ENCODE peak calls at places on chromosomes 5 and 9, in ten cellular contexts. C is HTR-8/SVneo; A is naive thymus-derived CD4-positive, alpha-beta T cell; Z is astrocyte; T is uterus; F is ELR; V is right lobe of liver; Y is Kasumi-1; R is AG04450; N is MCF 10A. I is an unnamed sample.

GRCh38 chr5:138920181-138920580 is 45.0 kb upstream of the LRRTM2 start:
- DNase-seq in A (no peak), T (no peak), C (no peak), N (no peak), F (no peak), V (no peak), R (no peak), Y (no peak), Z (no peak), I (no peak)

GRCh38 chr5:132777209-132778069 is at the start of gene SEPTIN8:
- DNase-seq in Z (no peak), T (peak), V (peak), F (peak), R (no peak), N (peak), Y (no peak), C (no peak), A (peak), I (peak)

GRCh38 chr5:170252710-170253350 is 20.0 kb downstream of the C5orf58 start:
- DNase-seq in R (no peak), T (no peak), Y (no peak), Z (no peak), A (no peak), N (no peak), V (no peak), F (no peak), C (no peak), I (no peak)

GRCh38 chr5:149439899-149440655 is 61.0 kb upstream of the IL17B start:
- DNase-seq in C (no peak), F (peak), Z (peak), T (no peak), A (no peak), V (no peak), R (no peak), Y (no peak), N (peak), I (no peak)

GRCh38 chr9:127262621-127263020 is 2.0 kb upstream of the GARNL3 start:
- DNase-seq in T (no peak), V (no peak), N (no peak), Z (no peak), F (no peak), R (no peak), A (no peak), C (no peak), Y (no peak), I (no peak)

GRCh38 chr5:59424515-59424914 is 469.0 kb downstream of the PDE4D start:
- DNase-seq in Y (no peak), R (no peak), V (no peak), A (no peak), F (no peak), N (no peak), Z (no peak), T (no peak), C (no peak), I (no peak)

GRCh38 chr9:124238546-124239140 is 19.1 kb upstream of the NEK6 start:
- DNase-seq in V (no peak), C (no peak), R (no peak), Z (no peak), A (no peak), F (no peak), T (no peak), N (no peak), Y (no peak), I (no peak)

GRCh38 chr5:111144352-111144930 is 52.3 kb downstream of the WDR36 start:
- DNase-seq in C (no peak), F (peak), Y (no peak), A (no peak), V (no peak), N (peak), R (no peak), T (no peak), Z (no peak), I (no peak)

GRCh38 chr5:1840741-1841521 is 39.7 kb downstream of the NDUFS6 start:
- DNase-seq in R (no peak), F (no peak), Z (no peak), A (no peak), T (no peak), C (no peak), N (no peak), Y (no peak), V (peak), I (no peak)

GRCh38 chr5:54484219-54484894 is 28.9 kb downstream of the HSPB3 start:
- DNase-seq in F (no peak), V (no peak), Y (no peak), R (no peak), A (no peak), C (no peak), Z (no peak), T (no peak), N (no peak), I (no peak)

GRCh38 chr9:86854898-86855523 is 92.3 kb downstream of the GAS1 start:
- DNase-seq in R (peak), N (peak), F (peak), C (peak), Z (peak), V (peak), T (peak), Y (no peak), A (no peak), I (no peak)

GRCh38 chr9:69433426-69433825 is 108.4 kb downstream of the ENTREP1 start:
- DNase-seq in Y (no peak), R (no peak), T (no peak), F (peak), A (no peak), C (no peak), N (no peak), V (no peak), Z (peak), I (no peak)

GRCh38 chr9:125894566-125894965 is 147.4 kb downstream of the PBX3 start:
- DNase-seq in Z (no peak), N (no peak), F (no peak), T (no peak), R (no peak), C (no peak), Y (no peak), A (no peak), V (no peak), I (no peak)

GRCh38 chr9:131422241-131422792 is 28.4 kb downstream of the PRRC2B start:
- DNase-seq in R (no peak), N (peak), Z (no peak), C (no peak), Y (no peak), V (peak), A (no peak), F (peak), T (peak), I (peak)

GRCh38 chr5:118561971-118562370 is 426.4 kb downstream of the DTWD2 start:
- DNase-seq in N (no peak), V (no peak), R (no peak), T (no peak), C (no peak), F (no peak), A (no peak), Y (no peak), Z (no peak), I (no peak)

GRCh38 chr5:141605523-141606277 is 13.1 kb downstream of the DIAPH1 start:
- DNase-seq in N (peak), F (no peak), C (no peak), R (no peak), Z (no peak), A (peak), V (no peak), T (no peak), Y (peak), I (peak)

GRCh38 chr5:103433216-103433615 is 129.4 kb downstream of the NUDT12 start:
- DNase-seq in F (peak), T (no peak), A (no peak), Y (no peak), C (no peak), Z (peak), V (no peak), N (no peak), R (no peak), I (no peak)

GRCh38 chr5:126000533-126000932 is 422.7 kb upstream of the GRAMD2B start:
- DNase-seq in N (no peak), V (no peak), C (no peak), Y (no peak), Z (no peak), T (no peak), F (no peak), A (no peak), R (no peak), I (no peak)